ENCODE peak calls at places on chromosome 10, in seven cellular contexts. S, Z, K, E, W, R and M are unnamed samples.

GRCh38 chr10:18571076-18571475 is 80.3 kb downstream of the NSUN6 start:
- DNase-seq in W (no peak), S (no peak), K (no peak), E (no peak), R (no peak), Z (no peak), M (no peak)

GRCh38 chr10:19826712-19827111 is 10.5 kb downstream of the PLXDC2 start:
- DNase-seq in R (no peak), W (no peak), K (no peak), S (no peak), E (no peak), Z (no peak), M (no peak)

GRCh38 chr10:132671171-132672154 is 114.5 kb downstream of the NKX6-2 start:
- DNase-seq in Z (no peak), R (no peak), E (no peak), S (no peak), W (no peak), K (no peak), M (no peak)

GRCh38 chr10:28282341-28282740 is 20.5 kb downstream of the MPP7 start:
- DNase-seq in W (no peak), S (no peak), E (no peak), Z (no peak), K (no peak), R (no peak), M (peak)

GRCh38 chr10:85445702-85446101 is 920.9 kb downstream of the GRID1 start:
- DNase-seq in R (no peak), K (no peak), W (no peak), E (no peak), S (no peak), Z (no peak), M (no peak)

GRCh38 chr10:62692085-62692484 is 112.4 kb upstream of the ADO start:
- DNase-seq in S (no peak), K (no peak), W (no peak), E (no peak), Z (no peak), R (no peak), M (no peak)

GRCh38 chr10:75884808-75885207 is 453.4 kb downstream of the LRMDA start:
- DNase-seq in R (no peak), K (no peak), E (no peak), W (no peak), Z (no peak), S (no peak), M (no peak)

GRCh38 chr10:1253476-1254353 is 197.5 kb downstream of the WDR37 start:
- DNase-seq in R (no peak), E (no peak), Z (no peak), W (no peak), K (no peak), S (no peak), M (no peak)

GRCh38 chr10:53403688-53404087 is 631.1 kb upstream of the MBL2 start:
- DNase-seq in R (peak), W (peak), E (no peak), K (no peak), Z (no peak), S (no peak), M (no peak)

GRCh38 chr10:70575874-70576802 is 26.4 kb downstream of the PRF1 start:
- DNase-seq in K (no peak), R (peak), Z (no peak), S (peak), W (peak), E (no peak), M (peak)

GRCh38 chr10:11782793-11783557 is 40.2 kb upstream of the PROSER2 start:
- DNase-seq in K (no peak), R (peak), Z (no peak), W (peak), E (no peak), S (peak), M (no peak)

GRCh38 chr10:132369636-132370185 is 27.3 kb upstream of the PWWP2B start:
- DNase-seq in E (no peak), W (no peak), S (no peak), R (no peak), K (no peak), Z (no peak), M (no peak)

GRCh38 chr10:129971381-129972144 is 7.5 kb upstream of the EBF3 start:
- DNase-seq in K (no peak), S (no peak), E (no peak), W (no peak), Z (no peak), R (peak), M (no peak)

GRCh38 chr10:83764681-83765080 is 374.6 kb upstream of the GHITM start:
- DNase-seq in R (no peak), S (no peak), Z (no peak), E (no peak), W (no peak), K (no peak), M (no peak)

GRCh38 chr10:12063483-12063818 is 5.3 kb upstream of the DHTKD1 start:
- DNase-seq in R (no peak), Z (no peak), E (no peak), S (no peak), K (no peak), W (no peak), M (no peak)

GRCh38 chr10:84267503-84268126 is 22.8 kb downstream of the RGR start:
- DNase-seq in R (no peak), E (peak), Z (no peak), K (peak), S (peak), W (peak), M (peak)

GRCh38 chr10:75260990-75261389 is 25.2 kb upstream of the COMTD1 start:
- DNase-seq in W (no peak), E (no peak), K (no peak), S (no peak), Z (no peak), R (no peak), M (no peak)

GRCh38 chr10:1086787-1087186 is 30.6 kb downstream of the WDR37 start:
- DNase-seq in K (no peak), Z (no peak), E (no peak), R (no peak), W (no peak), S (no peak), M (peak)

GRCh38 chr10:9188022-9188810 is 1133.7 kb downstream of the GATA3 start:
- DNase-seq in R (no peak), S (no peak), K (no peak), E (no peak), W (no peak), Z (no peak), M (no peak)

GRCh38 chr10:25933653-25934608 is at the start of gene MYO3A:
- DNase-seq in W (peak), Z (no peak), E (no peak), K (no peak), S (no peak), R (no peak), M (peak)

GRCh38 chr10:3375505-3375904 is 202.9 kb upstream of the PITRM1 start:
- DNase-seq in W (no peak), R (no peak), S (no peak), E (no peak), K (no peak), Z (no peak), M (no peak)

GRCh38 chr10:18334116-18334867 is 194.1 kb downstream of the CACNB2 start:
- DNase-seq in E (no peak), R (no peak), K (no peak), S (no peak), W (no peak), Z (no peak), M (no peak)

GRCh38 chr10:80144302-80145131 is 12.0 kb downstream of the PLAC9 start:
- DNase-seq in R (peak), K (no peak), W (peak), Z (no peak), S (peak), E (no peak), M (peak)

GRCh38 chr10:112071596-112072133 is 111.9 kb downstream of the GPAM start:
- DNase-seq in W (no peak), E (no peak), S (no peak), R (no peak), Z (no peak), K (no peak), M (no peak)

GRCh38 chr10:69938541-69938991 is 114.1 kb upstream of the MACROH2A2 start:
- DNase-seq in S (no peak), W (no peak), R (no peak), Z (no peak), E (no peak), K (no peak), M (no peak)

GRCh38 chr10:49071221-49071761 is 44.0 kb downstream of the VSTM4 start:
- DNase-seq in Z (peak), R (peak), S (no peak), K (no peak), W (no peak), E (no peak), M (no peak)

GRCh38 chr10:100886946-100887345 is 25.8 kb upstream of the SLF2 start:
- DNase-seq in Z (no peak), R (no peak), K (no peak), E (no peak), S (no peak), W (no peak), M (no peak)

GRCh38 chr10:5442056-5442989 is 30.0 kb downstream of the NET1 start:
- DNase-seq in E (no peak), R (peak), K (no peak), Z (peak), S (peak), W (peak), M (no peak)

GRCh38 chr10:32377458-32378370 is 30.8 kb upstream of the EPC1 start:
- DNase-seq in E (no peak), S (peak), Z (peak), K (no peak), W (no peak), R (no peak), M (no peak)

GRCh38 chr10:13685885-13686284 is 99.1 kb downstream of the PRPF18 start:
- DNase-seq in W (no peak), E (no peak), K (no peak), S (no peak), Z (no peak), R (peak), M (no peak)

GRCh38 chr10:19847321-19847720 is 31.1 kb downstream of the PLXDC2 start:
- DNase-seq in S (no peak), Z (no peak), W (no peak), E (no peak), R (no peak), K (no peak), M (no peak)

GRCh38 chr10:77417806-77418205 is 219.8 kb downstream of the KCNMA1 start:
- DNase-seq in E (no peak), W (no peak), S (no peak), R (no peak), K (no peak), Z (no peak), M (no peak)

GRCh38 chr10:68406111-68406814 is 814 bp downstream of the RUFY2 start:
- DNase-seq in S (no peak), E (peak), K (no peak), R (peak), W (peak), Z (no peak), M (no peak)

GRCh38 chr10:102682441-102682840 is 31.8 kb downstream of the ARL3 start:
- DNase-seq in R (no peak), K (no peak), W (no peak), Z (no peak), E (no peak), S (no peak), M (no peak)

GRCh38 chr10:5599613-5600520 is 66.5 kb downstream of the ASB13 start:
- DNase-seq in K (no peak), E (no peak), W (no peak), S (no peak), Z (no peak), R (no peak), M (no peak)

GRCh38 chr10:335151-335800 is 200.0 kb downstream of the ZMYND11 start:
- DNase-seq in W (no peak), R (no peak), Z (no peak), S (no peak), E (no peak), K (no peak), M (no peak)

GRCh38 chr10:132142396-132143161 is 44.2 kb upstream of the DPYSL4 start:
- DNase-seq in Z (no peak), E (peak), S (peak), W (no peak), R (no peak), K (peak), M (no peak)